ENCODE peak calls at places on chromosomes 2 and 18, in five cellular contexts. C is lower lobe of right lung, B is WERI-Rb-1, X is AG09309, Y is H1. H is an unnamed sample.
A peak's percentile ranks its signal among the peaks of the same experiment; 100 is the strongest.

GRCh38 chr18:59621027-59621426 is 76.2 kb downstream of the CCBE1 start:
- DNase-seq in C (no peak), B (no peak), X (no peak), Y (peak; percentile 24), H (no peak)

GRCh38 chr18:53991805-53992204 is 232.7 kb downstream of the MBD2 start:
- DNase-seq in C (no peak), B (no peak), X (no peak), Y (no peak), H (no peak)

GRCh38 chr18:53541924-53542323 is 682.5 kb downstream of the MBD2 start:
- DNase-seq in C (no peak), B (no peak), X (no peak), Y (no peak), H (no peak)

GRCh38 chr2:237465515-237466227 is 21.4 kb upstream of the MLPH start:
- DNase-seq in C (no peak), B (no peak), X (peak; percentile 95), Y (no peak), H (no peak)

GRCh38 chr2:46329803-46330775 is 32.9 kb downstream of the EPAS1 start:
- DNase-seq in C (no peak), B (no peak), X (peak; percentile 89), Y (no peak), H (no peak)

GRCh38 chr2:199850250-199850717 is 708 bp downstream of the FTCDNL1 start:
- DNase-seq in C (no peak), B (no peak), X (no peak), Y (no peak), H (no peak)

GRCh38 chr2:65407240-65407639 is 25.2 kb downstream of the SPRED2 start:
- DNase-seq in C (no peak), B (no peak), X (no peak), Y (no peak), H (no peak)

GRCh38 chr2:6652271-6652670 is 213.4 kb downstream of the CMPK2 start:
- DNase-seq in C (no peak), B (no peak), X (no peak), Y (no peak), H (no peak)

GRCh38 chr2:170113168-170113567 is 64.8 kb upstream of the MYO3B start:
- DNase-seq in C (no peak), B (no peak), X (no peak), Y (no peak), H (no peak)

GRCh38 chr2:137862651-137863050 is 101.6 kb upstream of the HNMT start:
- DNase-seq in C (no peak), B (no peak), X (no peak), Y (no peak), H (no peak)

GRCh38 chr2:137870682-137871081 is 93.6 kb upstream of the HNMT start:
- DNase-seq in C (no peak), B (no peak), X (no peak), Y (no peak), H (no peak)

GRCh38 chr2:137865954-137866540 is 98.2 kb upstream of the HNMT start:
- DNase-seq in C (no peak), B (peak; percentile 65), X (peak; percentile 1), Y (peak; percentile 76), H (no peak)
- TF ChIP-seq CTCF in C (peak; percentile 61), B (peak; percentile 65), X (peak; percentile 65), Y (peak; percentile 79), H (peak; percentile 86)

GRCh38 chr18:48345596-48345995 is 63.6 kb downstream of the ZBTB7C start:
- DNase-seq in C (no peak), B (peak; percentile 51), X (no peak), Y (no peak), H (no peak)
- TF ChIP-seq CTCF in C (peak; percentile 22), B (peak; percentile 51), X (peak; percentile 63), Y (peak; percentile 31), H (peak; percentile 14)

GRCh38 chr2:69914235-69915049 is 467 bp upstream of the MXD1 start:
- DNase-seq in C (peak; percentile 100), B (peak; percentile 100), X (peak; percentile 100), Y (peak; percentile 98), H (peak; percentile 75)
- TF ChIP-seq CTCF in C (peak; percentile 43), B (peak; percentile 63), X (peak; percentile 24), Y (peak; percentile 31), H (no peak)

GRCh38 chr2:184596819-184597411 is 1.4 kb upstream of the ZNF804A start:
- DNase-seq in C (no peak), B (no peak), X (peak; percentile 10), Y (no peak), H (no peak)
- TF ChIP-seq CTCF in C (no peak), B (no peak), X (no peak), Y (no peak), H (no peak)

GRCh38 chr2:15970701-15971100 is 30.4 kb downstream of the MYCN start:
- DNase-seq in C (no peak), B (peak; percentile 2), X (no peak), Y (no peak), H (no peak)

GRCh38 chr2:15971351-15971750 is 31.0 kb downstream of the MYCN start:
- DNase-seq in C (no peak), B (peak; percentile 7), X (no peak), Y (no peak), H (no peak)

GRCh38 chr2:15968280-15969178 is 28.2 kb downstream of the MYCN start:
- DNase-seq in C (no peak), B (peak; percentile 14), X (no peak), Y (no peak), H (no peak)

GRCh38 chr2:15967415-15968279 is 27.3 kb downstream of the MYCN start:
- DNase-seq in C (no peak), B (peak; percentile 41), X (no peak), Y (no peak), H (no peak)

DNA sequence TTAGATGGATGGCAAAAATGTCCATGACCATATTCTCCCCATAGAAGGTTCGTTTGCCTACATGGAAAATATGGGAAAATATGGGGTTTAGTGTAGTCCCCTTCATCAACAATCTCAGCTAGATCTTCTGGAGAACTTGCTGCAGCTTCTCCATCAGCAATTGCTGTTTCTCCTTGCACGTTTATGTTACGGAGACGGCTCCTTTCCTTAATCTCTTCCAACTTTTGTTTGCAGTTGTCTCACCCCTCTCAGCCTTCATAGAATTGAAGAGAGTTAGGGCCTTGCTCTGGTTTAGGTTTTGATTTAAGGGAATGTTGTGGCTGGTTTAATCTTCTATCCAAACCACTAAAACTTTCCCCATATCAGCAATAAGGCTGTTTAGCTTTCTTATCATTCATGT is 28.9 kb downstream of the MYCN start:
- DNase-seq in C (no peak), B (no peak), X (no peak), Y (no peak), H (no peak)
- TF ChIP-seq CTCF in C (no peak), B (no peak), X (no peak), Y (no peak), H (no peak)

GRCh38 chr2:90069290-90069894 is 1377.9 kb downstream of the RPIA start:
- DNase-seq in C (peak; percentile 58), B (peak; percentile 45), X (no peak), Y (peak; percentile 91), H (no peak)
- TF ChIP-seq CTCF in C (peak; percentile 59), B (peak; percentile 82), X (peak; percentile 81), Y (peak; percentile 94), H (peak; percentile 60)

DNA sequence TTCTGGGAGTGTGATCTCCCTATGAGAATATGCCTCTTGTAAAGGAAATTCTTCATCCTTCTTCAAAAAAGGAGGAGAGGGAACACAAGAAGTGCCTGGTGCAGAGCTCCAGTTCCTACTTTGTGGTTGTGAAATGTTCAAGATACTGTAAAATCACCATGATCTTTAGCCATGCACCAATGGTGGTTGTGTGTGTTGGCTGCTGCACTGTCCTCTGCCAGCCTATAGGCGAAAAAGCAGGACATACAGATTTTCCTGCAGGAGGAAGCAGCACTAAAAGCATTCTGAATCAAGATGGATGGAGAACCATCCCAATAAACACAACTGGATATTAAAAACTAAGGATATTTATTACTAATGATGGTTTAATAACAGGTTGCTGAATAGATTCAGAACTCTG is 6.2 kb upstream of the KLHL14 start:
- DNase-seq in C (no peak), B (no peak), X (no peak), Y (no peak), H (no peak)
- TF ChIP-seq CTCF in C (no peak), B (no peak), X (no peak), Y (no peak), H (no peak)

GRCh38 chr18:64083906-64084305 is 65.0 kb downstream of the LINC00305 start:
- DNase-seq in C (no peak), B (no peak), X (no peak), Y (no peak), H (no peak)

GRCh38 chr18:64082513-64082912 is 66.4 kb downstream of the LINC00305 start:
- DNase-seq in C (no peak), B (no peak), X (no peak), Y (no peak), H (no peak)

DNA sequence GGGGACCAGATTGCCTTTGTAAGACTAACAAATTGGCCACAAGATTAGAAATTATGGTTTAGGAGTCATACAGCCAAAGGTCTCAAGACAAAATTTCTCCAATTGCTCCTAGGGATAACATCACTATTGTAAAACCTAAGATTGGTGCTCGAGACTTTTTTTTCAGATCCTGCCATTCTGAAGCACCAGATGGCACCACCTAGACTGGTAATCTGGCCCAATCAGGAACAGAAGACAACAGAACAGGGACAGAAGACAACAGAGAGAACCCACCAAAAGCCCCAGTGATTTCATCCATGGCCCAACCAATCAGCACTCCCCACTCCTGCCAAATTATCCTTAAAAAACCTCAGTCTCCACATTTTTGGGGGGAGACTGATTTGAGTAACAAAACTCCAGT is 66.8 kb downstream of the LINC00305 start:
- DNase-seq in C (no peak), B (no peak), X (no peak), Y (no peak), H (no peak)
- TF ChIP-seq CTCF in C (no peak), B (no peak), X (no peak), Y (no peak), H (no peak)

DNA sequence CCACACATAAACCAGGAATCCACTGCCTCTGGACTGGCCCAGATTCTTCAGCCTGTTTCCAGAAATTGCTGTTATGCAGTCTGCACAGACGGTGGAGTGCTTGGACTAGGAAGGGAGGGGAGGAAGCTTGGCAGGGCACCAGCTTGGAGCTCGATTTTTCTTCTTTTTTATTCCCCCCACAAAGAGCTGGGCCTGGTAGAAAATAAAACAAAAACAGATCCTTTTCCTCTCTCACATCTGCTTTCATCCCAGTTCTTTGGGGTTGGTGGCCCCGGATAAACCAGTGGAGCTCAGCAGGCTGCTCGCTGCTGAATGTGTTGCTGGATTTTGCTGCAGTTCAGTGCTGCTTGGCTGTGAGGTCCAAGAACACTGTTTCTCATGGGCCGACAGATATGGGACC is 16.0 kb downstream of the LRRTM1 start:
- DNase-seq in C (no peak), B (peak; percentile 48), X (no peak), Y (no peak), H (no peak)
- TF ChIP-seq CTCF in C (peak; percentile 9), B (peak; percentile 40), X (peak; percentile 5), Y (peak; percentile 21), H (peak; percentile 30)

DNA sequence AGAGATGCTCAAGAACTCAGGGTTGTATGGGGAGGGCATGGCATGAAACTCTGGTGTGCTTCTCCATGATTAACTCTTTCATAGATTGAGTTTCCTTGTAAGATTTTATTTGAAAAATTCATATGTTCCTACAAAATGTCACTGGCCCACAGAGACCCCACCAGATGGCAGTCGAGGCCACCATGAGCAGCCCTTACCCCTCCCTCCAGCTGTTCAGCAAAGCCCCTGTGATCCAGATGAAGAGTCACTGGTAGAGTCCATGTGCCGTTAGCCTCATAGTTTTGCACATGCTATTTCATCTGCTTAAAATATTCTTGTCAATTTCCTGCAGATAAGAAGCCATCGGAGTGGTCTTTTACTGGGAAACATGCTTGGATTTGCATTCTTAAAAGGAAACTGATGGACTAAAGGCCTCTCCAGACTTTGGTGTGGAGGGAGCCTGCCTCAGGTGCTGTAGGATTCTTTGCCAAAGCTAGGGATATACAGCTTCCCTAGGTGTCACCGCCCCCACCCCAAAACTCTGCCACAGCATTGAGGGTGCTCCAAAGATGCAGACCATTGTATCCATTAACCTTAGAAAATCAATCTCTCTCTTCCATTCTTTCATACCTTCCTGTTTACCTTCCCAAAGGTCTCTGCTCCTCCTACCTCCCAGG is 18.8 kb downstream of the ZNF385B start:
- DNase-seq in C (no peak), B (peak; percentile 72), X (no peak), Y (peak; percentile 53), H (no peak)
- TF ChIP-seq CTCF in C (peak; percentile 26), B (peak; percentile 74), X (peak; percentile 44), Y (peak; percentile 59), H (peak; percentile 55)